ENCODE peak calls at places on chromosomes 6 and 20, in seven cellular contexts. B is activated B cell treated with CpG ODN at 0.5 μM for 24 hours, L is AG04450, X is transverse colon, Q is AG04449, U is PC-9, P is stomach. I is an unnamed sample.

GRCh38 chr20:32368930-32369329 is 10.8 kb downstream of the ASXL1 start:
- DNase-seq in B (no peak), L (no peak), X (no peak), Q (no peak), U (no peak), P (no peak), I (no peak)

GRCh38 chr6:111699123-111699522 is 93.4 kb upstream of the TRAF3IP2 start:
- DNase-seq in B (no peak), L (no peak), X (no peak), Q (no peak), U (no peak), P (no peak), I (no peak)

GRCh38 chr6:109662192-109662591 is 28.8 kb downstream of the AK9 start:
- DNase-seq in B (no peak), L (no peak), X (no peak), Q (no peak), U (no peak), P (no peak), I (no peak)

GRCh38 chr6:148967128-148967527 is 220.3 kb downstream of the UST start:
- DNase-seq in B (no peak), L (no peak), X (no peak), Q (no peak), U (no peak), P (no peak), I (no peak)

GRCh38 chr20:31475472-31476312 is 604 bp downstream of the REM1 start:
- DNase-seq in B (no peak), L (no peak), X (no peak), Q (no peak), U (no peak), P (no peak), I (no peak)

GRCh38 chr6:160131636-160132296 is 10.2 kb downstream of the SLC22A1 start:
- DNase-seq in B (no peak), L (no peak), X (no peak), Q (no peak), U (no peak), P (no peak), I (no peak)

GRCh38 chr6:164720-165119 is 127.6 kb upstream of the DUSP22 start:
- DNase-seq in B (no peak), L (no peak), X (no peak), Q (no peak), U (no peak), P (no peak), I (no peak)

GRCh38 chr6:142414462-142414861 is 112.7 kb downstream of the ADGRG6 start:
- DNase-seq in B (no peak), L (no peak), X (no peak), Q (no peak), U (peak; percentile 48), P (no peak), I (no peak)

GRCh38 chr6:159008656-159009288 is 8.8 kb upstream of the RSPH3 start:
- DNase-seq in B (no peak), L (no peak), X (no peak), Q (no peak), U (no peak), P (no peak), I (no peak)

GRCh38 chr6:95087394-95088097 is 489.8 kb upstream of the MANEA start:
- DNase-seq in B (no peak), L (peak; percentile 72), X (no peak), Q (no peak), U (peak; percentile 19), P (no peak), I (peak; percentile 61)

GRCh38 chr6:166286831-166287271 is 21.3 kb downstream of the PRR18 start:
- DNase-seq in B (peak; percentile 30), L (no peak), X (no peak), Q (no peak), U (no peak), P (no peak), I (peak; percentile 6)

GRCh38 chr20:36574278-36575065 is 1.1 kb downstream of the TGIF2 start:
- DNase-seq in B (peak; percentile 44), L (no peak), X (peak; percentile 68), Q (no peak), U (peak; percentile 45), P (peak; percentile 51), I (no peak)

GRCh38 chr6:52514514-52514913 is 62.3 kb downstream of the TRAM2 start:
- DNase-seq in B (no peak), L (peak; percentile 48), X (no peak), Q (no peak), U (no peak), P (no peak), I (peak; percentile 91)

GRCh38 chr6:42889815-42890214 is 10.4 kb downstream of the RPL7L1 start:
- DNase-seq in B (no peak), L (no peak), X (no peak), Q (no peak), U (no peak), P (no peak), I (no peak)

GRCh38 chr6:111996159-111996558 is 57.7 kb upstream of the CCN6 start:
- DNase-seq in B (no peak), L (no peak), X (no peak), Q (no peak), U (no peak), P (no peak), I (no peak)

GRCh38 chr20:35181731-35182130 is 9.9 kb downstream of the PROCR start:
- DNase-seq in B (no peak), L (no peak), X (no peak), Q (no peak), U (no peak), P (no peak), I (no peak)

GRCh38 chr6:113461153-113461897 is 395.8 kb upstream of the MARCKS start:
- DNase-seq in B (no peak), L (no peak), X (no peak), Q (no peak), U (no peak), P (no peak), I (no peak)

GRCh38 chr20:43583982-43584432 is 6.7 kb upstream of the IFT52 start:
- DNase-seq in B (no peak), L (peak; percentile 92), X (peak; percentile 24), Q (peak; percentile 94), U (peak; percentile 43), P (peak; percentile 56), I (peak; percentile 86)

GRCh38 chr6:37580164-37580955 is 80.7 kb upstream of the CCDC167 start:
- DNase-seq in B (no peak), L (no peak), X (no peak), Q (no peak), U (no peak), P (no peak), I (no peak)

GRCh38 chr20:11718474-11719094 is 199.1 kb upstream of the BTBD3 start:
- DNase-seq in B (no peak), L (no peak), X (no peak), Q (no peak), U (no peak), P (no peak), I (no peak)

GRCh38 chr6:25387483-25387882 is 108.3 kb downstream of the CARMIL1 start:
- DNase-seq in B (no peak), L (no peak), X (no peak), Q (no peak), U (no peak), P (no peak), I (no peak)

GRCh38 chr6:90907931-90908655 is 321.2 kb upstream of the MAP3K7 start:
- DNase-seq in B (no peak), L (no peak), X (no peak), Q (no peak), U (no peak), P (no peak), I (no peak)

DNA sequence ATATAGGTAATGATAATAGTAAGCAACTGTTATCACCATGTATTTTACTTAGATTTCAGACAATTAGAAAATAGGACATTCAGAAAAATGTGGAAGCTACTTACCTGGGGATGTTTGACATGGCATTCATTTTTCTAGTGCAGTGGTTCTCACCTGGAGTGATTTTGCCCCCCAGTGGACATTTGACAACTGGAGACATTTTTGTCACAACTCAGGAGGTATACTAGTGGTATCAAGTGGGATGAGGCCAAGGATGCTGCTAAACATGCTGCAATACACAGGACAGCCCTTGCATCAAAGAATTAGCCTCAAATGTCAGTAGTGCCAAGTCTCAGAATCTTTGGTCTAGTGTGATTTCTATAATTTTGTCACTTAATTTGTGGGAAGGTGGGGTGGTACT is 36.1 kb downstream of the NUS1 start:
- DNase-seq in B (no peak), L (no peak), X (no peak), Q (no peak), U (no peak), P (no peak), I (no peak)
- TF ChIP-seq CTCF in B (no peak), L (no peak), X (no peak), Q (no peak), U (no peak), P (no peak), I (peak; percentile 27)

DNA sequence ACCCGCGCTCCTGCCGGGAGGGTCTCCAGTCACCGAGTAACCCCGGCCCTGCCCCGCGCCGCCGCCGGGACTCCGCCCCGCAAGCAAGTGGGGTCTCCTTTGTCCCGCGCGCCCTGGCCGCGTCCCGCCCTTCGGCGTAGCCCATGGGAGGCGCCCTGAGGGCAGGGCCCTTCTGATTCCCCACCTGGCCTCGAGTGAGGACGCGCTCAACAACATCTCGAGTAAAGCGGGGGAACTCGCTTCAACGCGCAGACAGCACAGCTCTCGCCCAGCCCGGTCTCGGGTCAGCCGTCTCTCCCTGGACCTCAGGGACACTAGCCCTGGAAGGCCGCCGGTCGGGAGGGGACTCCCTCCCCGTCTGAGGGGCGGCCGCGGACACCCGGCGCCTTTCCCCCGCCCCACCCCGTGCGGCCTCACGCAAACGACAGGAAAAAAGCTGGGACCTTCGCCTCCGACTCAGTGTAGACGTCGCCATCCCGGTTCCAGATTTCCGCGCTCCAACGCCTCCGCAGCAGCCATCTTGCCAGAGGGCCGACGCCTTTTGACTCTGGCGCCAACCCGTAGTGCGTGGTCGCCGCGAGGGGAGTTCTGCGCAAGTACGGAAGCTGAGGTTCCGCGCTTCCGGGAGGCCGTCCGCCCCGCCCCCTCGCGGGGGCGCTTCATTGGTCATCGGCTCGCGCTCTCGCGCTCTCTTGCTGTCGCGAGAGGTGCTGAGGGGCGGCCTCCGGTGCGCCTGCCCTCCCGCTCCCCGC is 418 bp upstream of the GID8 start:
- DNase-seq in B (peak; percentile 97), L (peak; percentile 90), X (peak; percentile 98), Q (peak; percentile 83), U (peak; percentile 98), P (peak; percentile 97), I (no peak)
- TF ChIP-seq CTCF in B (no peak), L (no peak), X (no peak), Q (no peak), U (no peak), P (no peak), I (no peak)

DNA sequence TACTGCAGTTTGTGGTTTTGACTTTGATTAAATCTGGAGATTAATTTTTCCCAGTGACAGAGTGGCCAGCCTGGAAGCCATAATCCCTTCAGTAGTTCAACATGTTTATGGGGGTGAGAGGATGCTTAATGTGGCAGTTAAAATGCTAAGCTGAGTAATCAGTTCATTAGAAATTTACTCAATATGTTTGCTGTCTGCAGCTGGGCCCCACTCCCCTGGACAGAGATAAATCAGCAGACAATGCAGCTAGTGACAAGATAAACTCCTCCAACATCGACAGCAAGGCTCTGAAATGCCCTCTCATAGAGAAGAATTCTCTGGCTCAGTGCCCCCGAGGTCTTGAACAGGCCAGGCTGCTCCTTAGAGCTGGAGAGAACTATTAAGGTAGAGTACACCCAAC is 101.9 kb downstream of the LRFN2 start:
- DNase-seq in B (no peak), L (no peak), X (no peak), Q (no peak), U (no peak), P (no peak), I (no peak)
- TF ChIP-seq CTCF in B (no peak), L (no peak), X (no peak), Q (no peak), U (no peak), P (no peak), I (no peak)

GRCh38 chr6:11595903-11596302 is 58.4 kb downstream of the TMEM170B start:
- DNase-seq in B (no peak), L (no peak), X (no peak), Q (no peak), U (no peak), P (no peak), I (no peak)
- TF ChIP-seq CTCF in B (no peak), L (peak; percentile 37), X (no peak), Q (no peak), U (peak; percentile 61), P (no peak), I (no peak)